ENCODE peak calls at places on chromosome 1, in six cellular contexts. Z is transverse colon, S is esophagus muscularis mucosa, I is breast epithelium, W is HCT116, M is GM23338. L is an unnamed sample.

GRCh38 chr1:156623946-156624813 is 5.0 kb downstream of the HAPLN2 start:
- DNase-seq in Z (peak), S (no peak), I (no peak), W (no peak), M (peak), L (peak)

GRCh38 chr1:164604541-164604940 is 45.6 kb downstream of the PBX1 start:
- DNase-seq in Z (no peak), S (no peak), I (no peak), W (no peak), M (no peak), L (no peak)

GRCh38 chr1:32500387-32501209 is 35.7 kb downstream of the ZBTB8B start:
- DNase-seq in Z (peak), S (no peak), I (peak), W (no peak), M (peak), L (peak)

GRCh38 chr1:160219062-160219929 is 14.1 kb downstream of the PEA15 start:
- DNase-seq in Z (peak), S (no peak), I (no peak), W (peak), M (peak), L (no peak)

GRCh38 chr1:177255411-177255810 is 84.7 kb downstream of the BRINP2 start:
- DNase-seq in Z (no peak), S (no peak), I (no peak), W (no peak), M (no peak), L (no peak)

GRCh38 chr1:51989582-51990477 is 670 bp downstream of the RAB3B start:
- DNase-seq in Z (no peak), S (no peak), I (no peak), W (no peak), M (peak), L (no peak)

GRCh38 chr1:161266836-161267235 is 8.3 kb downstream of the PCP4L1 start:
- DNase-seq in Z (no peak), S (no peak), I (no peak), W (no peak), M (no peak), L (no peak)

GRCh38 chr1:209565759-209566678 is 17.5 kb upstream of the CAMK1G start:
- DNase-seq in Z (peak), S (peak), I (peak), W (peak), M (peak), L (peak)

GRCh38 chr1:169091480-169091941 is 15.0 kb upstream of the ATP1B1 start:
- DNase-seq in Z (no peak), S (peak), I (no peak), W (no peak), M (no peak), L (no peak)

GRCh38 chr1:151992345-151993083 is 1.1 kb downstream of the S100A10 start:
- DNase-seq in Z (peak), S (peak), I (peak), W (peak), M (peak), L (peak)
- TF ChIP-seq POLR2AphosphoS5 in Z (peak), S (peak), I (no peak), W (peak), M (peak), L (peak)

GRCh38 chr1:155273134-155273982 is at the start of gene CLK2:
- DNase-seq in Z (peak), S (peak), I (peak), W (peak), M (peak), L (peak)
- TF ChIP-seq POLR2AphosphoS5 in Z (peak), S (peak), I (peak), W (peak), M (peak), L (peak)

DNA sequence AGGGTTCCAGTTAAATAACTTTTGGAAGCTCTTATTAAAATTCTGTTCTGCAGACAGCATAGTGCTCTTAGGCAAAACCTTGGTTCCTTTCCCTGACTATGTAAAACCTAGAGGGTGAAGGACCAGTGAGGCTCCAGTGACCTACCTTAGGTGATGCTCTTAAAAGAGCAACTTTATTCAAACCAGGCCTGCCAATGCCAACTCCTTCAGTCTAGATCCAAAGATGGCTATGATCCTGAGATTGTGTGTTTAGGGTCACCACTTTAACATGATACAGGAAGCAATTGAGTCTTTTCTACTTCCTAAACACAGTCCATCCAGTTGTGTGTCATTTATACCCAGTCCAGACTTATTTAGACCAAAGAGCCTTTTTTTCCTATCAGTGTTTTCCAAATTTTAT is 10.8 kb downstream of the MCL1 start:
- DNase-seq in Z (no peak), S (no peak), I (no peak), W (no peak), M (no peak), L (no peak)
- TF ChIP-seq POLR2AphosphoS5 in Z (no peak), S (no peak), I (no peak), W (peak), M (no peak), L (no peak)

DNA sequence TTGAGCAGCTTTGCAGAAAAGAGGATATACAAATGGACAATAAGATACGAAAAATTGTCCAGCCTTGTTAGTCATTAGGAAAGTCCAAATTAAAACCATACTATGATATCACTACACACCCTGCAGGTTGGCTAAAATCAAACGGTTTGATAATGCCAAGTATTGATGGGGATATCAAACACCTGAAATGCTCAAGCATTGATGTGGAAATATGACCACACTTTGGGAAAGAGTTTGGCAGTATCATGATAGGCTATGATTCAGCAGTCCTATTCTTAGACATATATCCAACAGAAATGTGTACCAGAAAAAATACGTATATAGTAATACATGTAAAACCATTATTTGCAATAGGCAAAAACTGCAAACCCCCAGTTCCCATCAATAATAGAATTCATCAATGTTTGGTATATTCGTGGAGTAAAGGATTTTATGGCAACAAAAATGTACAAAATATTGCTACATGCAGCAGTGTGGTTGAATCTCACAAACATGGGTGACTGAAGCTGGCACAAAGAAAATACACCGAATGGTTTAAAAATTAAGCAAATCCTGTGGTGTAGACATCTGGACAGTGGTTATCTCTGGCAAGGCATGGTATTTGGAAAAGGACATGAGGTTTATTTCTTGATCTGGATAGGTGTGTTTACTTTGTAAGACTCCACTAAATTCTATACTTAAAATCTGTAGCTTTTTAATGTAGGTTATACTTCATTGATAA is 243.2 kb downstream of the FGGY start:
- DNase-seq in Z (no peak), S (no peak), I (no peak), W (no peak), M (no peak), L (no peak)
- TF ChIP-seq POLR2AphosphoS5 in Z (no peak), S (no peak), I (no peak), W (no peak), M (no peak), L (no peak)

GRCh38 chr1:154746620-154747299 is 123.3 kb downstream of the KCNN3 start:
- DNase-seq in Z (no peak), S (no peak), I (no peak), W (no peak), M (no peak), L (no peak)

GRCh38 chr1:154744352-154744751 is 125.7 kb downstream of the KCNN3 start:
- DNase-seq in Z (no peak), S (no peak), I (no peak), W (no peak), M (no peak), L (no peak)

GRCh38 chr1:154743536-154744036 is 126.5 kb downstream of the KCNN3 start:
- DNase-seq in Z (no peak), S (no peak), I (no peak), W (no peak), M (no peak), L (no peak)

GRCh38 chr1:154745750-154746425 is 124.2 kb downstream of the KCNN3 start:
- DNase-seq in Z (no peak), S (no peak), I (no peak), W (no peak), M (no peak), L (no peak)

DNA sequence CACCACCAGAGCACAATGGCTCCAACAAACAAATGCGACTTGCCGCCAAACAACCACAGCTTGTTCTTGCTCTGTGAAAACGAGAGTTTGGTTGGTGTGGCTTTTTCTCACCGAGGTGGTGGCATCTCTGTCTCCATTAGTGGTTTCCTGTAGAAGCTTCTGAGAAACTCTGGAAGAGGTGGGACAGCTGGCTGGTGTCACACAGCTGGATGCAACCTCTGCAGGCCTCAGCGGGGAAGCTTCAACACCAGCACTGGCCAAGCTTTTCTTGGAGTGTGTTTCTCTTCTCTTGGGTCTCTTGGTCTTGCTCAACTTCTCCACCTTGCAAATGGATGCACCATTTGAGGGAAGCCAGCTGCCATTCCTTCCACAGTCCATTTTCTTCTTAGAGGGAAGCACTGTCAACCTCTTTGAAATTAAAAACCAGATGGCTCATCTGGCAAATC is 124.8 kb downstream of the KCNN3 start:
- DNase-seq in Z (peak), S (no peak), I (no peak), W (no peak), M (no peak), L (no peak)
- TF ChIP-seq POLR2AphosphoS5 in Z (peak), S (peak), I (no peak), W (no peak), M (no peak), L (no peak)

DNA sequence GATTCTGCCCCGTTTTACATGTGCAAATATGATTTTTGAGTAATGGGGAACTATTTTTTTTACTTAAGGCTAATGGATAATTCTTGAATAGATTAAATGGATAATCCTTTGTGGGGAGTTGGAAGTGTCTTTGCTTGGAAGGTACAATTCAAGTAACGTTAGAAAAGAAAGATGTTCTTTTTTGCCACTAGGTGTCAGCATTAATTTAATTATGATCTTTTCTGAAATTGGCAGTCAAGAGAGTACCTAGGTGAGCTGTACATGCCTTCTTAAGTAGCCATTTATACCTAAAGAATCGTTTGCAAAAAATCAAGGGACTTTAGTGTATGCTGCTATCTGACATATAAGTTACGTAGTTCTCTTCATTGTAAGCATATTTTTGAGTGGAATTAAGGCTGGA is 2.2 kb downstream of the FBXO28 start:
- DNase-seq in Z (no peak), S (no peak), I (no peak), W (peak), M (peak), L (no peak)
- TF ChIP-seq POLR2AphosphoS5 in Z (no peak), S (no peak), I (no peak), W (no peak), M (no peak), L (no peak)

DNA sequence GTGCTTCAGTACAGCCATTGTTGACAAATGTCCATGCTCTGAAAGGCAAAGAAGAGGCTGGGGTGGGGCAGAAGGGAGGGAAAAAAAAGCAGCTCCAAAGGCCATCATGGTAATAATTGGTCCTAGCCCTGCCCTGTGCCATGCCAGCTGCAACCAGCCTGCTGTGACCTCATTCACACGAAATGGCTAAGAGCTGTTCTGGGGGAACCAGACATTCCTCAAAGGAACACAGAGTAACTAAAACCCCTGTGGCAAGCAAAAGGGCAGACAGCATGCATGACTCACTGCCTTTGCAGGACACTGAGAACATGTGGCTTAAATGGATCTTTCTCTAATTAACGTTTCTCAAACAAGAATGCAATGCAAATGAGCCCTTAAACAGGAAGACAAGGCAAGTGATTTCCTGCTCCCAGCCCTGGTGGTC is 42.3 kb downstream of the STYXL2 start:
- DNase-seq in Z (peak), S (peak), I (peak), W (no peak), M (peak), L (no peak)
- TF ChIP-seq POLR2AphosphoS5 in Z (no peak), S (no peak), I (no peak), W (no peak), M (no peak), L (no peak)